ENCODE peak calls at places on chromosomes 13 and 19, in ten cellular contexts. I is HEK293T; V is anterior cingulate cortex; R is choroid plexus epithelial cell; H is activated CD4-positive, alpha-beta T cell treated with anti-CD3 and anti-CD28 coated beads, Interleukin-2, amount 50 U/mL, for 24 hours; N is left colon; C is dorsolateral prefrontal cortex; O is substantia nigra; B is stimulated activated CD8-positive, alpha-beta memory T cell treated with anti-CD3 and anti-CD28 coated beads, Interleukin-2, amount 100 ng/mL, for 48 hours; A is nephron progenitor cell. M is an unnamed sample.
A peak's percentile ranks its signal among the peaks of the same experiment; 100 is the strongest.

GRCh38 chr13:109517516-109517915 is 268.9 kb downstream of the IRS2 start:
- DNase-seq in I (no peak), V (no peak), R (peak; percentile 53), H (no peak), N (no peak), C (no peak), O (no peak), B (no peak), A (no peak), M (no peak)

GRCh38 chr13:30774214-30774730 is 38.9 kb downstream of the ALOX5AP start:
- DNase-seq in I (no peak), V (no peak), R (no peak), H (no peak), N (no peak), C (no peak), O (no peak), B (no peak), A (no peak), M (no peak)

GRCh38 chr19:58563034-58563573 is 4.7 kb upstream of the UBE2M start:
- DNase-seq in I (no peak), V (no peak), R (no peak), H (no peak), N (peak; percentile 51), C (peak; percentile 47), O (no peak), B (peak; percentile 27), A (no peak), M (peak; percentile 81)

GRCh38 chr19:45451181-45451849 is 16.5 kb upstream of the FOSB start:
- DNase-seq in I (no peak), V (peak; percentile 45), R (peak; percentile 88), H (peak; percentile 39), N (peak; percentile 54), C (no peak), O (no peak), B (peak; percentile 20), A (no peak), M (peak; percentile 83)

GRCh38 chr13:40191186-40191980 is 475.1 kb downstream of the FOXO1 start:
- DNase-seq in I (no peak), V (peak; percentile 20), R (peak; percentile 52), H (no peak), N (no peak), C (no peak), O (no peak), B (no peak), A (no peak), M (no peak)

GRCh38 chr19:41930926-41931592 is 2.8 kb upstream of the ERFL start:
- DNase-seq in I (peak; percentile 50), V (no peak), R (no peak), H (no peak), N (no peak), C (no peak), O (no peak), B (no peak), A (no peak), M (no peak)

GRCh38 chr19:12126707-12127106 is 13.4 kb downstream of the ZNF20 start:
- DNase-seq in I (no peak), V (no peak), R (peak; percentile 26), H (no peak), N (no peak), C (no peak), O (no peak), B (no peak), A (no peak), M (no peak)

GRCh38 chr13:108929532-108929931 is 300.1 kb downstream of the MYO16 start:
- DNase-seq in I (no peak), V (no peak), R (no peak), H (no peak), N (no peak), C (no peak), O (no peak), B (no peak), A (no peak), M (no peak)

GRCh38 chr13:42999491-42999890 is 7.5 kb upstream of the EPSTI1 start:
- DNase-seq in I (no peak), V (no peak), R (no peak), H (no peak), N (no peak), C (no peak), O (no peak), B (no peak), A (no peak), M (no peak)

GRCh38 chr19:31880283-31880682 is 465.1 kb upstream of the ZNF507 start:
- DNase-seq in I (no peak), V (no peak), R (no peak), H (no peak), N (no peak), C (no peak), O (no peak), B (no peak), A (no peak), M (no peak)

GRCh38 chr13:85974604-85975366 is 175.6 kb upstream of the SLITRK6 start:
- DNase-seq in I (no peak), V (no peak), R (peak; percentile 66), H (no peak), N (no peak), C (no peak), O (no peak), B (no peak), A (no peak), M (no peak)

GRCh38 chr13:47250141-47250540 is 353.3 kb upstream of the HTR2A start:
- DNase-seq in I (no peak), V (no peak), R (peak; percentile 10), H (no peak), N (no peak), C (no peak), O (no peak), B (no peak), A (no peak), M (no peak)

GRCh38 chr13:69935043-69935442 is 172.6 kb upstream of the ATXN8OS start:
- DNase-seq in I (peak; percentile 32), V (no peak), R (no peak), H (no peak), N (no peak), C (no peak), O (no peak), B (no peak), A (no peak), M (no peak)

GRCh38 chr13:74114202-74114601 is 20.0 kb downstream of the KLF12 start:
- DNase-seq in I (no peak), V (no peak), R (peak; percentile 57), H (no peak), N (no peak), C (no peak), O (no peak), B (no peak), A (no peak), M (no peak)

GRCh38 chr13:97275265-97275664 is 53.1 kb downstream of the MBNL2 start:
- DNase-seq in I (no peak), V (no peak), R (peak; percentile 91), H (no peak), N (no peak), C (no peak), O (no peak), B (no peak), A (no peak), M (no peak)

GRCh38 chr19:56091751-56092546 is 29.1 kb downstream of the ZNF787 start:
- DNase-seq in I (no peak), V (no peak), R (no peak), H (no peak), N (no peak), C (no peak), O (no peak), B (no peak), A (no peak), M (no peak)

GRCh38 chr13:46119883-46120614 is 15.2 kb upstream of the CPB2 start:
- DNase-seq in I (peak; percentile 26), V (no peak), R (peak; percentile 72), H (no peak), N (no peak), C (no peak), O (no peak), B (no peak), A (no peak), M (no peak)

GRCh38 chr19:1107655-1108261 is 4.0 kb downstream of the GPX4 start:
- DNase-seq in I (no peak), V (no peak), R (peak; percentile 39), H (no peak), N (no peak), C (no peak), O (no peak), B (no peak), A (no peak), M (peak; percentile 80)

GRCh38 chr13:110772091-110772984 is 58.8 kb downstream of the ING1 start:
- DNase-seq in I (no peak), V (no peak), R (peak; percentile 12), H (no peak), N (no peak), C (no peak), O (no peak), B (no peak), A (no peak), M (no peak)

GRCh38 chr19:19348266-19348665 is 27.6 kb downstream of the MAU2 start:
- DNase-seq in I (no peak), V (no peak), R (peak; percentile 16), H (no peak), N (no peak), C (no peak), O (no peak), B (no peak), A (no peak), M (no peak)

GRCh38 chr13:24381539-24382265 is 72.3 kb downstream of the C1QTNF9 start:
- DNase-seq in I (no peak), V (no peak), R (peak; percentile 17), H (no peak), N (no peak), C (no peak), O (no peak), B (no peak), A (no peak), M (no peak)

GRCh38 chr19:58034476-58034790 is 608 bp downstream of the ZSCAN1 start:
- DNase-seq in I (no peak), V (no peak), R (no peak), H (no peak), N (no peak), C (peak; percentile 40), O (no peak), B (no peak), A (no peak), M (no peak)

M was measured in posterior vena cava.